ENCODE peak calls at places on chromosome 4, in nine cellular contexts. One of them, this sample, is unnamed.
A peak's percentile ranks its signal among the peaks of the same experiment; 100 is the strongest.

GRCh38 chr4:515251-515650 is 16.2 kb downstream of the PIGG start:
- DNase-seq in PC-3: no peak
- DNase-seq in endodermal cell: no peak
- DNase-seq in neural progenitor cell: no peak
- DNase-seq in DND-41: no peak
- DNase-seq in GM23248: no peak
- DNase-seq in aorta: no peak
- DNase-seq in ovary: no peak
- DNase-seq in GM23338: no peak
- DNase-seq in this sample: no peak

GRCh38 chr4:55768291-55768690 is 51.3 kb upstream of the EXOC1L start:
- DNase-seq in PC-3: peak; percentile 68
- DNase-seq in GM23338: peak; percentile 67
- DNase-seq in aorta: no peak
- DNase-seq in GM23248: peak; percentile 48
- DNase-seq in endodermal cell: peak; percentile 82
- DNase-seq in ovary: no peak
- DNase-seq in neural progenitor cell: peak; percentile 70
- DNase-seq in DND-41: no peak
- DNase-seq in this sample: no peak

GRCh38 chr4:184168406-184169019 is 49.2 kb downstream of the ENPP6 start:
- DNase-seq in PC-3: peak; percentile 67
- DNase-seq in GM23338: peak; percentile 86
- DNase-seq in GM23248: peak; percentile 77
- DNase-seq in endodermal cell: peak; percentile 95
- DNase-seq in aorta: peak; percentile 92
- DNase-seq in neural progenitor cell: peak; percentile 91
- DNase-seq in ovary: peak; percentile 92
- DNase-seq in DND-41: peak; percentile 35
- DNase-seq in this sample: peak; percentile 46

GRCh38 chr4:16969696-16970135 is 71.3 kb upstream of the LDB2 start:
- DNase-seq in aorta: no peak
- DNase-seq in GM23338: no peak
- DNase-seq in ovary: no peak
- DNase-seq in PC-3: peak; percentile 12
- DNase-seq in GM23248: peak; percentile 78
- DNase-seq in endodermal cell: no peak
- DNase-seq in DND-41: no peak
- DNase-seq in neural progenitor cell: no peak
- DNase-seq in this sample: no peak

GRCh38 chr4:52550186-52550585 is 108.9 kb downstream of the USP46 start:
- DNase-seq in GM23338: no peak
- DNase-seq in ovary: no peak
- DNase-seq in PC-3: no peak
- DNase-seq in GM23248: no peak
- DNase-seq in aorta: no peak
- DNase-seq in DND-41: no peak
- DNase-seq in endodermal cell: peak; percentile 41
- DNase-seq in neural progenitor cell: peak; percentile 57
- DNase-seq in this sample: no peak

GRCh38 chr4:41413670-41414069 is 124.3 kb upstream of the LIMCH1 start:
- DNase-seq in PC-3: peak; percentile 71
- DNase-seq in GM23338: no peak
- DNase-seq in neural progenitor cell: peak; percentile 8
- DNase-seq in ovary: no peak
- DNase-seq in GM23248: no peak
- DNase-seq in aorta: no peak
- DNase-seq in endodermal cell: no peak
- DNase-seq in DND-41: no peak
- DNase-seq in this sample: no peak

GRCh38 chr4:151721466-151721865 is 39.3 kb downstream of the GATB start:
- DNase-seq in endodermal cell: no peak
- DNase-seq in neural progenitor cell: no peak
- DNase-seq in DND-41: no peak
- DNase-seq in aorta: no peak
- DNase-seq in PC-3: no peak
- DNase-seq in GM23248: peak; percentile 34
- DNase-seq in GM23338: peak; percentile 7
- DNase-seq in ovary: peak; percentile 45
- DNase-seq in this sample: no peak

GRCh38 chr4:26150948-26151347 is 169.9 kb upstream of the RBPJ start:
- DNase-seq in endodermal cell: no peak
- DNase-seq in GM23338: no peak
- DNase-seq in aorta: no peak
- DNase-seq in GM23248: peak; percentile 78
- DNase-seq in ovary: no peak
- DNase-seq in PC-3: peak; percentile 72
- DNase-seq in neural progenitor cell: no peak
- DNase-seq in DND-41: no peak
- DNase-seq in this sample: no peak

GRCh38 chr4:2954358-2955185 is 8.6 kb downstream of the NOP14 start:
- DNase-seq in GM23338: peak; percentile 77
- DNase-seq in ovary: peak; percentile 33
- DNase-seq in neural progenitor cell: peak; percentile 46
- DNase-seq in GM23248: no peak
- DNase-seq in DND-41: no peak
- DNase-seq in endodermal cell: peak; percentile 89
- DNase-seq in aorta: no peak
- DNase-seq in PC-3: no peak
- DNase-seq in this sample: peak; percentile 45

GRCh38 chr4:53432528-53433424 is 55.3 kb downstream of the FIP1L1 start:
- DNase-seq in neural progenitor cell: no peak
- DNase-seq in aorta: no peak
- DNase-seq in PC-3: no peak
- DNase-seq in DND-41: no peak
- DNase-seq in GM23338: no peak
- DNase-seq in GM23248: no peak
- DNase-seq in ovary: no peak
- DNase-seq in endodermal cell: no peak
- DNase-seq in this sample: peak; percentile 21

GRCh38 chr4:182339246-182339645 is 96.0 kb downstream of the TENM3 start:
- DNase-seq in neural progenitor cell: peak; percentile 78
- DNase-seq in GM23248: no peak
- DNase-seq in GM23338: peak; percentile 71
- DNase-seq in endodermal cell: peak; percentile 86
- DNase-seq in PC-3: no peak
- DNase-seq in ovary: no peak
- DNase-seq in aorta: no peak
- DNase-seq in DND-41: no peak
- DNase-seq in this sample: no peak

DNA sequence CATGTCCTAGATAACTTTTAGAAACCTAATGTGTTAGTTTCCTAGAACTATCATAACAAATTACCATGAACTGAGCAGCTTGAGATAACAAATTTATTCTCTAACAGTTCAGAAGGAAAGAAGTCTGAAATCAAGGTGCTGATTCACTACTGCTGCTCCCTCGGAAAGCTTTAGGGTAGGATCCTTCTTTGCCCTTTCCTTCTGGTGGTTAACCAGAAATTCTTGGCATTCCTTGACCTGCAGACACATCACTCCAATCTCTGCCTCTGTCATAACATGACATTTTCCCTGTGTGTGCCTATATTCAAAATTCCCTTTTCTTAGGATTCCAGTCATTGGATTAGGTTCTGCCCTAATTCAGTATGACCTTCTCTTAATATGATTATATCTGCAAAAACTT is 175.5 kb downstream of the SNCA start:
- DNase-seq in PC-3: peak; percentile 36
- DNase-seq in GM23248: peak; percentile 41
- DNase-seq in GM23338: peak; percentile 71
- DNase-seq in neural progenitor cell: peak; percentile 29
- DNase-seq in aorta: no peak
- DNase-seq in ovary: no peak
- DNase-seq in endodermal cell: no peak
- DNase-seq in DND-41: no peak
- DNase-seq in this sample: no peak
- H3K4me1 ChIP-seq in PC-3: no peaks in the 10 kb centered on the region
- H3K4me1 ChIP-seq in GM23248: peaks cover 13% of the 10 kb centered on the region
- H3K4me1 ChIP-seq in GM23338: peaks cover 7% of the 10 kb centered on the region
- H3K4me1 ChIP-seq in neural progenitor cell: peaks cover 16% of the 10 kb centered on the region
- H3K4me1 ChIP-seq in aorta: no peaks in the 10 kb centered on the region
- H3K4me1 ChIP-seq in ovary: no peaks in the 10 kb centered on the region
- H3K4me1 ChIP-seq in endodermal cell: no peaks in the 10 kb centered on the region
- H3K4me1 ChIP-seq in DND-41: no peaks in the 10 kb centered on the region
- H3K4me1 ChIP-seq in this sample: no peaks in the 10 kb centered on the region

DNA sequence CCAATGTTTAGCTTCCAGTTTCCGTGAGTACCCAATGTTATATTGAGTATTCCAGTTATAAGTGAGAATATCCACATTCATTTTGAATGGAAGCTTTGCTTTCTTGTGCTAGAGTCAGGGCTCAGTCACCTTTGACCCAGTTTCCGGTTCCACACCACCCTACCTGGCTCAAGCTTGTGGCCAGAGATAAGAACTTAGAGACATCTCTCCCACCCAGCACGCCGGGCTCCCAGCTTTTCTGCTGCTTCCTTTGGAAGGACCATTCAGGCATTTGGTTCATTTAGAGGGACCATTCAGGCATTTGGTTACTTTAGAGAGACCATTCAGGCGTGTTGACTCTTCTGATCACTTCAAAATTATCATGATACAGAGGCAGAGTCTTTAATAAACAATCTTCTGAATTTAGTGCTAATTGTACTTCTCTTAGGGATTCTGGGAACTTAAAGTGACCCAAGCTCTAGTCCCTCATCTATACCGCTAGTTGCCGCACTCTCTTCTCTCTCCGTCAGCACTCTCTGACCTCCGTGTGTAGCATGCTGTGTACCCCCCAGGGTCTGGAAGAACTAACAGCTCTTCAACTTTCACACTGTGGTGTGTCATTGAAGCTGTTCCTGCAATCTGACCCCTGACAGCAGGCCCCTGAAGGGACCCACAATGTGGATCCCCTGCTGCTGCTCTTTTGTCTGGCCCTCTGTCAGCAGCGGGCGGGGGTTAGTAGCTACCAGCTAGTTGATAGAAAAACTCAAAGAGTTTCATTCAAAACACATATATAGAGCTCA is 943.1 kb downstream of the ARAP2 start:
- DNase-seq in ovary: no peak
- DNase-seq in PC-3: no peak
- DNase-seq in DND-41: no peak
- DNase-seq in endodermal cell: peak; percentile 89
- DNase-seq in GM23248: no peak
- DNase-seq in aorta: peak; percentile 48
- DNase-seq in neural progenitor cell: peak; percentile 89
- DNase-seq in GM23338: peak; percentile 69
- DNase-seq in this sample: no peak
- H3K27ac ChIP-seq in ovary: no peak overlapping the region
- H3K27ac ChIP-seq in PC-3: no peak overlapping the region
- H3K27ac ChIP-seq in DND-41: no peak overlapping the region
- H3K27ac ChIP-seq in endodermal cell: no peak overlapping the region
- H3K27ac ChIP-seq in GM23248: no peak overlapping the region
- H3K27ac ChIP-seq in aorta: no peak overlapping the region
- H3K27ac ChIP-seq in neural progenitor cell: no peak overlapping the region
- H3K27ac ChIP-seq in GM23338: no peak overlapping the region
- H3K27ac ChIP-seq in this sample: no peak overlapping the region

GRCh38 chr4:153758688-153759406 is 977 bp downstream of the RNF175 start:
- DNase-seq in endodermal cell: peak; percentile 60
- DNase-seq in aorta: no peak
- DNase-seq in DND-41: no peak
- DNase-seq in ovary: no peak
- DNase-seq in GM23248: peak; percentile 14
- DNase-seq in PC-3: no peak
- DNase-seq in neural progenitor cell: no peak
- DNase-seq in GM23338: peak; percentile 45
- DNase-seq in this sample: no peak

GRCh38 chr4:153758136-153758535 is 1.7 kb downstream of the RNF175 start:
- DNase-seq in ovary: no peak
- DNase-seq in DND-41: no peak
- DNase-seq in PC-3: no peak
- DNase-seq in GM23248: no peak
- DNase-seq in neural progenitor cell: no peak
- DNase-seq in endodermal cell: peak; percentile 72
- DNase-seq in GM23338: peak; percentile 32
- DNase-seq in aorta: no peak
- DNase-seq in this sample: no peak

GRCh38 chr4:153757407-153757806 is 2.4 kb downstream of the RNF175 start:
- DNase-seq in GM23248: no peak
- DNase-seq in GM23338: peak; percentile 37
- DNase-seq in DND-41: no peak
- DNase-seq in ovary: no peak
- DNase-seq in neural progenitor cell: no peak
- DNase-seq in aorta: no peak
- DNase-seq in endodermal cell: peak; percentile 56
- DNase-seq in PC-3: peak; percentile 30
- DNase-seq in this sample: no peak

GRCh38 chr4:153763404-153763803 is 3.6 kb upstream of the RNF175 start:
- DNase-seq in aorta: no peak
- DNase-seq in endodermal cell: peak; percentile 74
- DNase-seq in GM23248: peak; percentile 7
- DNase-seq in PC-3: peak; percentile 32
- DNase-seq in neural progenitor cell: peak; percentile 40
- DNase-seq in ovary: no peak
- DNase-seq in GM23338: peak; percentile 79
- DNase-seq in DND-41: no peak
- DNase-seq in this sample: peak; percentile 36

DNA sequence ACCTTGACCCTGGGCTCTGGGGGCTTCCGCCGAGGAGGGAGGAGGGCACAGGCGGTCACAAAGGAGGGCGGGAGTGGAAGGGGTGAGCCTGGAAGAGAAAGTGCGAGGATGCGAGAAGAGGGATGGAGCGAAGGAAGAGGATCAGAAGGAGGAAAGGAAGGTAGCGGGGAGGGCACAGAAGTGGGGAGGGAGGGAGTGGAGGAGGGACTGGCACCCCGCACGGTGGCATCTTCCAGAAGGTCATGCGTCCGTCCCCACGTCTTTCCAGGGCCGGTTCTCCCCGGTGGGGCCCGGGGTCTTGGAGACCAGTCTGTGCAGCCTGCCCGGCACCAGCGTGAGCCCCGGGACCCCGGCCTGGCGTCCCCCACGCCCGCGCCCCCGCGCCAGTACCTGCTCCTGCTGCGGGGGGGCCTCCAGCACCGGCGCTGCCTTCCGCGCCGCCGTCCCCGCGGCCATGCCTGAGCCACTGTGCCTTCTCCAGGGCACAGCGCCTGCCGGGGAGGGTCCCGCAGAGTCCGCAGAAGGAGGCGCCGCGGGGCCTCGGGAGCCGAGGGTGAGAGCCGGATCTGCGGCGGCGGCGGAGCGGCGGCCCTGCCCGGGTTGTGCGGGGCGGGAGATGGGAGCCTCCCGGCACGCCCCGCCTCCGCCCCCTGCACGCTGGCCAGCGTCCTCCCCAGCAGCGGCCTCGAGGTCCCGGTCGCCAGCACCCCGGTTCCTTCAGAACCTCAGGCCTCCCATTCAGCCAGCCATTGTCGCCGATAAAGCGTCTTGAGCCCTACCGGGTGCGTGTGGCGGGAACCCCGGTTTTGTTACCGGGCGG is at the start of gene RNF175:
- DNase-seq in neural progenitor cell: peak; percentile 66
- DNase-seq in aorta: peak; percentile 78
- DNase-seq in GM23248: peak; percentile 31
- DNase-seq in endodermal cell: peak; percentile 80
- DNase-seq in GM23338: peak; percentile 87
- DNase-seq in PC-3: no peak
- DNase-seq in ovary: no peak
- DNase-seq in DND-41: no peak
- DNase-seq in this sample: peak; percentile 4
- H3K4me3 ChIP-seq in neural progenitor cell: peak within 1 kb of the TSS; percentile 73
- H3K4me3 ChIP-seq in aorta: peak within 1 kb of the TSS; percentile 74
- H3K4me3 ChIP-seq in GM23248: peak within 1 kb of the TSS; percentile 68
- H3K4me3 ChIP-seq in endodermal cell: peak within 1 kb of the TSS; percentile 77
- H3K4me3 ChIP-seq in GM23338: peak within 1 kb of the TSS; percentile 93
- H3K4me3 ChIP-seq in PC-3: no peak within 1 kb of the TSS
- H3K4me3 ChIP-seq in ovary: peak within 1 kb of the TSS; percentile 15
- H3K4me3 ChIP-seq in DND-41: no peak within 1 kb of the TSS
- H3K4me3 ChIP-seq in this sample: peak within 1 kb of the TSS; percentile 44

GRCh38 chr4:186932631-186933150 is 209.0 kb upstream of the FAT1 start:
- DNase-seq in ovary: no peak
- DNase-seq in endodermal cell: no peak
- DNase-seq in neural progenitor cell: no peak
- DNase-seq in GM23248: peak; percentile 76
- DNase-seq in aorta: no peak
- DNase-seq in DND-41: no peak
- DNase-seq in GM23338: no peak
- DNase-seq in PC-3: peak; percentile 74
- DNase-seq in this sample: no peak
- H3K4me1 ChIP-seq in ovary: no peaks in the 10 kb centered on the region
- H3K4me1 ChIP-seq in endodermal cell: no peaks in the 10 kb centered on the region
- H3K4me1 ChIP-seq in neural progenitor cell: peaks cover 11% of the 10 kb centered on the region
- H3K4me1 ChIP-seq in GM23248: peaks cover 29% of the 10 kb centered on the region
- H3K4me1 ChIP-seq in aorta: peaks cover 4% of the 10 kb centered on the region
- H3K4me1 ChIP-seq in DND-41: no peaks in the 10 kb centered on the region
- H3K4me1 ChIP-seq in GM23338: no peaks in the 10 kb centered on the region
- H3K4me1 ChIP-seq in PC-3: peaks cover 60% of the 10 kb centered on the region
- H3K4me1 ChIP-seq in this sample: no peaks in the 10 kb centered on the region